ENCODE peak calls at places on chromosomes 16 and 17, in four cellular contexts. U is esophagus muscularis mucosa, B is ovary, K is K562. M is an unnamed sample.

GRCh38 chr17:42275527-42276358 is 448 bp downstream of the STAT5B start:
- DNase-seq in U (no peak), B (peak), K (peak), M (no peak)

GRCh38 chr17:16068323-16068722 is 68.7 kb downstream of the TTC19 start:
- DNase-seq in U (no peak), B (no peak), K (no peak), M (no peak)

GRCh38 chr16:72468582-72468981 is 296.6 kb upstream of the PMFBP1 start:
- DNase-seq in U (no peak), B (no peak), K (peak), M (no peak)

GRCh38 chr16:89565506-89566372 is 5.3 kb downstream of the RPL13 start:
- DNase-seq in U (no peak), B (peak), K (peak), M (peak)

GRCh38 chr17:65984299-65984698 is 207.6 kb downstream of the CEP112 start:
- DNase-seq in U (no peak), B (no peak), K (no peak), M (no peak)

GRCh38 chr16:13969711-13970110 is 49.8 kb downstream of the ERCC4 start:
- DNase-seq in U (no peak), B (no peak), K (no peak), M (no peak)

GRCh38 chr16:65889533-65889966 is 476.9 kb upstream of the CDH5 start:
- DNase-seq in U (peak), B (no peak), K (no peak), M (no peak)

GRCh38 chr17:66724581-66725341 is 110.2 kb upstream of the CACNG5 start:
- DNase-seq in U (no peak), B (no peak), K (no peak), M (peak)

GRCh38 chr17:51298508-51299371 is 38.4 kb downstream of the UTP18 start:
- DNase-seq in U (no peak), B (no peak), K (peak), M (no peak)

GRCh38 chr17:20009302-20010098 is at the start of gene SPECC1:
- DNase-seq in U (no peak), B (peak), K (peak), M (peak)

GRCh38 chr16:87739801-87740200 is 26.0 kb downstream of the KLHDC4 start:
- DNase-seq in U (no peak), B (no peak), K (no peak), M (no peak)

GRCh38 chr16:65934443-65934842 is 432.0 kb upstream of the CDH5 start:
- DNase-seq in U (no peak), B (no peak), K (no peak), M (no peak)

GRCh38 chr16:85556456-85557082 is 56.6 kb upstream of the GSE1 start:
- DNase-seq in U (no peak), B (peak), K (peak), M (peak)

GRCh38 chr17:71168083-71168741 is 952.6 kb upstream of the SOX9 start:
- DNase-seq in U (no peak), B (no peak), K (no peak), M (no peak)

GRCh38 chr16:11135167-11135973 is 120.6 kb downstream of the SOCS1 start:
- DNase-seq in U (no peak), B (no peak), K (no peak), M (no peak)

GRCh38 chr17:7177210-7177953 is 1.8 kb downstream of the ASGR1 start:
- DNase-seq in U (no peak), B (peak), K (peak), M (peak)

GRCh38 chr17:78291944-78292910 is 60.8 kb downstream of the TMEM235 start:
- DNase-seq in U (no peak), B (no peak), K (no peak), M (no peak)

GRCh38 chr16:20673882-20674683 is 23.4 kb downstream of the ACSM1 start:
- DNase-seq in U (no peak), B (peak), K (peak), M (no peak)
- H3K27ac ChIP-seq in U (no peak), B (peak), K (peak), M (no peak)

DNA sequence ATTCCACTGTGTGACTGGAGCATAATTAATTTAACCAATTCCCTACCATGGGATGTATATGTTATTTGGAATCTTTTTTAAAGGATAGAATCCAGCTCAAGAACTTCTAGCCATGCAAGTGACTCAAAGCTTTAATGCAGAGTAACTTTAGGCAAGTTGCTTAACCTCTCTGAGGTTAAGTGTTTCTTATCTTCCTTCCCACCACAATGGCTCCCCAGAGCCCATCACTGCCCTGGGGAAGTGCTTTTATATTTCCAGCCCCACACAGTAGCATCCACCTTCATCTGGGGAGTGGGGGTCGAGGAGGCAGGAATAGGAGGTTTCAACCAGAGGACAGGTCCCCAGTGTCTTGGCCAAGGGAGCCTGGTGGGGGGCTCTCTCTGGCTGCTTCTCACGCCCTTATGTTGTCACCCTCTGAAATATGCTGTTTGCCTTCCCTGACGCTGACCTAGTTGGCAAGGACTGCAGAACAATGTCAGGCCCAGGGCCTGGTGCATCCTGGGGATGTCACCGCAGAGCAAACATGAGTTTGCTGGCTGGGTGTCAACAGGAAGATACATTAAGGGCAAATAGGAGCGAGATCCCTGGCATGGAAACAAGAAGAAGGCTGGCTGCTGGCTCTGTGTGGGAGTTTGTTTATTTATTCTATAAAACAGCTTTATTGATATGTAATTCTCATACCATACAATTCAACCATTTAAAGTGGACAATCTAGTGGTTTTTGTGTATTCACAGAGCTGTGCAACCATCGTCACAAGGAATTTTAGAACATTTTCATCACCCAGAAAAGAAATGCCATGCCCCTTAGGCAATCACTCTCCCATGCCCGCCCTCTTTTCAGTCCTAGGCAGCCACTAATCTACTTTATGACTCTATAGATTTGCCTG is 46.6 kb upstream of the WSB1 start:
- DNase-seq in U (peak), B (peak), K (no peak), M (peak)
- TF ChIP-seq EP300 in U (no peak), B (no peak), K (no peak), M (no peak)

GRCh38 chr16:48334325-48334724 is 50.9 kb downstream of the SIAH1 start:
- DNase-seq in U (no peak), B (no peak), K (no peak), M (no peak)
- H3K27ac ChIP-seq in U (no peak), B (no peak), K (no peak), M (no peak)

GRCh38 chr17:17540278-17540906 is 44.2 kb upstream of the RASD1 start:
- DNase-seq in U (no peak), B (no peak), K (no peak), M (no peak)

GRCh38 chr17:17537311-17538099 is 41.3 kb upstream of the RASD1 start:
- DNase-seq in U (no peak), B (no peak), K (no peak), M (no peak)

GRCh38 chr17:17536702-17537101 is 40.5 kb upstream of the RASD1 start:
- DNase-seq in U (no peak), B (no peak), K (no peak), M (no peak)

GRCh38 chr17:17539591-17539990 is 43.4 kb upstream of the RASD1 start:
- DNase-seq in U (no peak), B (no peak), K (no peak), M (no peak)

GRCh38 chr17:17538417-17539391 is 42.5 kb upstream of the RASD1 start:
- DNase-seq in U (no peak), B (no peak), K (peak), M (peak)
- TF ChIP-seq EP300 in U (no peak), B (no peak), K (no peak), M (no peak)

GRCh38 chr17:59762826-59763374 is 55.4 kb downstream of the VMP1 start:
- DNase-seq in U (no peak), B (no peak), K (no peak), M (no peak)

GRCh38 chr17:59760164-59760563 is 52.7 kb downstream of the VMP1 start:
- DNase-seq in U (no peak), B (no peak), K (no peak), M (no peak)

GRCh38 chr17:59761385-59762021 is 54.0 kb downstream of the VMP1 start:
- DNase-seq in U (no peak), B (no peak), K (no peak), M (no peak)

GRCh38 chr17:59763861-59764260 is 56.4 kb downstream of the VMP1 start:
- DNase-seq in U (no peak), B (no peak), K (no peak), M (no peak)

GRCh38 chr17:59762022-59762825 is 54.8 kb downstream of the VMP1 start:
- DNase-seq in U (no peak), B (no peak), K (no peak), M (no peak)
- H3K27ac ChIP-seq in U (peak), B (no peak), K (peak), M (no peak)

GRCh38 chr17:73738751-73739575 is 94.7 kb upstream of the SDK2 start:
- DNase-seq in U (no peak), B (no peak), K (no peak), M (no peak)
- TF ChIP-seq EP300 in U (no peak), B (no peak), K (no peak), M (no peak)

M was measured in stomach.